ENCODE peak calls at places on chromosomes 11 and 22, in six cellular contexts. N is trophoblast cell, D is IMR-90, R is GM13976, X is posterior cingulate gyrus, G is hepatic stellate cell. Q is an unnamed sample.

GRCh38 chr11:132595711-132596111 is 936.6 kb downstream of the OPCML start:
- DNase-seq in N (no peak), D (peak), R (no peak), X (no peak), G (no peak), Q (no peak)

GRCh38 chr11:58513747-58514367 is 6.0 kb upstream of the OR5B21 start:
- DNase-seq in N (peak), D (peak), R (no peak), X (peak), G (peak), Q (peak)

GRCh38 chr11:66309475-66309874 is 7.4 kb downstream of the CD248 start:
- DNase-seq in N (no peak), D (no peak), R (no peak), X (no peak), G (no peak), Q (no peak)

GRCh38 chr11:102050927-102051575 is 3.8 kb downstream of the CFAP300 start:
- DNase-seq in N (no peak), D (no peak), R (no peak), X (no peak), G (no peak), Q (no peak)

GRCh38 chr11:47152953-47153950 is 23.4 kb downstream of the ARFGAP2 start:
- DNase-seq in N (peak), D (peak), R (peak), X (peak), G (peak), Q (peak)

GRCh38 chr11:21625982-21626381 is 566.9 kb upstream of the ANO5 start:
- DNase-seq in N (peak), D (no peak), R (no peak), X (no peak), G (no peak), Q (no peak)

GRCh38 chr22:31130873-31131272 is 8.1 kb downstream of the INPP5J start:
- DNase-seq in N (no peak), D (no peak), R (no peak), X (peak), G (no peak), Q (no peak)

GRCh38 chr11:115548878-115549528 is 44.8 kb upstream of the CADM1 start:
- DNase-seq in N (no peak), D (no peak), R (no peak), X (no peak), G (no peak), Q (no peak)

GRCh38 chr11:10908215-10908990 is 50.5 kb upstream of the ZBED5 start:
- DNase-seq in N (no peak), D (peak), R (no peak), X (no peak), G (peak), Q (no peak)

GRCh38 chr11:134630896-134631295 is 218.9 kb upstream of the B3GAT1 start:
- DNase-seq in N (no peak), D (no peak), R (no peak), X (no peak), G (no peak), Q (no peak)

GRCh38 chr11:28619870-28620540 is 511.8 kb downstream of the METTL15 start:
- DNase-seq in N (no peak), D (peak), R (no peak), X (no peak), G (no peak), Q (no peak)

GRCh38 chr11:69576069-69576782 is 64.7 kb upstream of the CCND1 start:
- DNase-seq in N (no peak), D (no peak), R (no peak), X (no peak), G (no peak), Q (no peak)

GRCh38 chr22:47568700-47569099 is 806.2 kb downstream of the TBC1D22A start:
- DNase-seq in N (no peak), D (no peak), R (no peak), X (peak), G (no peak), Q (no peak)

GRCh38 chr11:13277719-13278619 is at the start of gene BMAL1:
- DNase-seq in N (no peak), D (no peak), R (peak), X (peak), G (peak), Q (peak)

GRCh38 chr22:24968066-24968561 is 15.6 kb downstream of the KIAA1671 start:
- DNase-seq in N (peak), D (no peak), R (no peak), X (peak), G (no peak), Q (no peak)

GRCh38 chr22:35489225-35489624 is 51.4 kb upstream of the RASD2 start:
- DNase-seq in N (no peak), D (no peak), R (no peak), X (peak), G (no peak), Q (no peak)

GRCh38 chr11:77195071-77195705 is 67.1 kb downstream of the MYO7A start:
- DNase-seq in N (no peak), D (no peak), R (no peak), X (peak), G (no peak), Q (no peak)

GRCh38 chr11:46366661-46367161 is 14.8 kb upstream of the MDK start:
- DNase-seq in N (no peak), D (no peak), R (no peak), X (no peak), G (no peak), Q (no peak)

GRCh38 chr11:111514216-111515031 is at the start of gene HOATZ:
- DNase-seq in N (peak), D (no peak), R (no peak), X (peak), G (peak), Q (peak)

GRCh38 chr11:70278994-70279393 is 8.5 kb downstream of the PPFIA1 start:
- DNase-seq in N (no peak), D (no peak), R (no peak), X (peak), G (no peak), Q (no peak)

Q was measured in GM10248.